ENCODE peak calls at places on chromosomes 1 and 21, in nine cellular contexts. G, C, S, Z, B, F, R, L and E are unnamed samples.

GRCh38 chr1:55214903-55215193 is 316 bp downstream of the USP24 start:
- DNase-seq in F (no peak), G (peak; percentile 27), Z (peak; percentile 30), L (peak; percentile 84), S (no peak), C (peak; percentile 61), R (peak; percentile 79), B (no peak), E (peak; percentile 85)

GRCh38 chr1:62962014-62962793 is 178.3 kb downstream of the ATG4C start:
- DNase-seq in G (no peak), Z (no peak), S (no peak), C (no peak), B (no peak), L (peak; percentile 54), F (no peak), R (no peak), E (no peak)

GRCh38 chr1:3433076-3433475 is 21.4 kb upstream of the ARHGEF16 start:
- DNase-seq in Z (no peak), L (no peak), R (no peak), G (no peak), C (no peak), S (no peak), B (no peak), F (no peak), E (peak; percentile 47)

GRCh38 chr1:8170059-8170835 is 144.1 kb upstream of the ERRFI1 start:
- DNase-seq in C (no peak), L (peak; percentile 56), G (no peak), Z (no peak), S (no peak), F (no peak), B (no peak), R (peak; percentile 60), E (no peak)

GRCh38 chr1:76482272-76482671 is 385.0 kb upstream of the ST6GALNAC5 start:
- DNase-seq in B (no peak), F (no peak), R (no peak), C (no peak), S (no peak), G (no peak), L (no peak), Z (no peak), E (no peak)

GRCh38 chr21:45421071-45421845 is 16.3 kb downstream of the COL18A1 start:
- DNase-seq in C (no peak), L (peak; percentile 45), F (peak; percentile 28), B (no peak), S (no peak), Z (peak; percentile 18), G (peak; percentile 86), R (peak; percentile 81), E (peak; percentile 93)

GRCh38 chr1:41003640-41004220 is 17.8 kb downstream of the SLFNL1 start:
- DNase-seq in B (peak; percentile 87), G (peak; percentile 93), R (peak; percentile 88), S (peak; percentile 91), F (peak; percentile 99), Z (peak; percentile 89), L (peak; percentile 74), C (peak; percentile 98), E (peak; percentile 97)

GRCh38 chr1:71086331-71086730 is 5.5 kb upstream of the ZRANB2 start:
- DNase-seq in G (no peak), B (no peak), L (no peak), R (no peak), Z (no peak), S (peak; percentile 75), F (peak; percentile 94), C (peak; percentile 81), E (no peak)

GRCh38 chr1:183568176-183569041 is 21.9 kb downstream of the NCF2 start:
- DNase-seq in L (peak; percentile 44), F (no peak), S (no peak), Z (no peak), C (peak; percentile 50), R (no peak), G (no peak), B (no peak), E (no peak)

GRCh38 chr1:154467768-154468102 is 34.3 kb upstream of the TDRD10 start:
- DNase-seq in C (no peak), F (no peak), Z (no peak), R (no peak), S (no peak), B (no peak), G (no peak), L (no peak), E (no peak)

DNA sequence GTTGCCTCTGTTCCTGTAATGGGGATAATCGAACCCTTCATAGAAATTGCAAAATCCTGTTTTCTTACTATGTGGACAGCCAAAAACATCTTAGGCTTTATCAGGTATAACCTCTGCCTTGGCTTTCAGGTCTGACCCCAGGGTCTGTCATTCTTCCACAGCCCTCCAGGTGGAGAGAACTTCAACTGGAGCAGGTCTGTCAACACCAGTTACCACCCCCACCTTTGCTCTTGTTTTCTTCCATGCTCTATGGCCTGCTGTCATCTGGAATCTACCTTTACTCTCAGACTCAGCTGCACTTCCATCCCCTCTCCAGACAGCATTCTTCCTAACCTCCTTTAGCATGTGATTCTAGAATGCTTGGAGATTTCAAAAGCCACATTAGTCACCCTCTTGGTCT is 10.4 kb upstream of the GJA9 start:
- DNase-seq in G (no peak), B (no peak), L (peak; percentile 76), C (peak; percentile 30), F (peak; percentile 16), Z (no peak), S (no peak), R (no peak), E (no peak)
- TF ChIP-seq CTCF in G (no peak), B (no peak), L (peak; percentile 75), C (no peak), F (peak; percentile 34), Z (no peak), S (peak; percentile 10), R (no peak), E (no peak)

GRCh38 chr1:113780363-113781146 is 21.3 kb upstream of the PHTF1 start:
- DNase-seq in L (no peak), S (no peak), C (no peak), R (no peak), G (no peak), Z (no peak), F (no peak), B (no peak), E (no peak)
- H3K4me1 ChIP-seq in L (no peaks in the 10 kb centered on the region), S (peaks cover 10% of the 10 kb centered on the region), C (no peaks in the 10 kb centered on the region), R (peaks cover 49% of the 10 kb centered on the region), G (peaks cover 36% of the 10 kb centered on the region), Z (peaks cover 59% of the 10 kb centered on the region), F (peaks cover under 1% of the 10 kb centered on the region), B (peaks cover 66% of the 10 kb centered on the region), E (peaks cover 14% of the 10 kb centered on the region)

GRCh38 chr1:59298178-59298583 is 1.3 kb downstream of the FGGY start:
- DNase-seq in Z (peak; percentile 34), C (no peak), L (no peak), S (no peak), R (no peak), G (no peak), F (no peak), B (no peak), E (peak; percentile 93)

GRCh38 chr1:59295603-59296002 is 1.3 kb upstream of the FGGY start:
- DNase-seq in L (no peak), R (no peak), F (peak; percentile 14), G (no peak), B (no peak), Z (no peak), C (no peak), S (no peak), E (no peak)

GRCh38 chr1:59294423-59294822 is 2.5 kb upstream of the FGGY start:
- DNase-seq in R (no peak), F (no peak), C (no peak), B (no peak), Z (no peak), L (no peak), G (no peak), S (no peak), E (no peak)

GRCh38 chr1:59298710-59299346 is 1.9 kb downstream of the FGGY start:
- DNase-seq in G (no peak), C (peak; percentile 75), S (no peak), F (peak; percentile 66), R (no peak), B (no peak), Z (no peak), L (no peak), E (no peak)

DNA sequence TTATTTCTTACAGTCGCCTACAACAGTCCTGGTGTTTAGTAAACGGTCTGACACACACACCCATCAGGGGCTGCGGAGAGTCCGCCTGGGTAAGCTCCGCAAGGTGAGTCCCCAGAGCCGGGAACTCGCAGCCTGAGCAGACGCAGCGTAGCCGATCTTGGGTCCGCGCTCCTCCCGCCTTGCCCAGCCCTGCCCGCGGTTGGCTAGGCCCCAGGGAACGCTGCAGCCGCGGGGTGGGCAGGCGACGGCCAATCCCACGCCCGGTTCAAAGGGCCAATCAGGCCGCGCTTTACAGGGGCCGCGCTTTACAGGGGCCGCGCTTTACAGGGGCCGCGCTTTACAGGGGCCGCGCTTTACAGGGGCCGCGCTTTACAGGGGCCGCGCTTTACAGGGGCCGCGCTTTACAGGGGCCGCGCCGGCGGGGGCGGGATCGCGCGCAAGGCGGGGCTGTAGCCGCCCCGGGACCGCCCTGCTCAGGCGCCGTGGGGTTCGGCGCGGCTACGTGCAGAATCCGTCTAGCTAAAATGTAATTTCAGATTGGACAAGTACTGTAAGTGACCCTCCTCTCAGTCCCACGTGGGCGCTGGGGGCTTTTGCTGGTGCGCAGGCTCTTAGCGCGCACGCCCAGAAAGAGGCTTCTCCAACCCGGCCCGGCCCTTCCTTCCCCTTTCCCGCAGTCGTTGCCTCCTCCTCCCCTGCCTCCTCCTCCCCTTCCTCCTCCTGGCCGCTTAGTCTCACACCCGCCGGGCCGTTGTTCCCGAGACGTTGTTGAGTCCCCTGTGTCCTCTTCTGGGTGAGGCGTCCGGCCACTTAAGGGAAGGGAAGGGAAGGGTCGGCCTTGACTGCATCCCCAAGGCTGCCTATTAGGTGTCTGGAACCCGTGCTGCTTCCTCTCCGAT is at the start of gene FGGY:
- DNase-seq in S (peak; percentile 84), G (peak; percentile 96), B (peak; percentile 84), C (peak; percentile 99), Z (peak; percentile 98), F (peak; percentile 97), L (peak; percentile 96), R (peak; percentile 99), E (peak; percentile 100)
- TF ChIP-seq CTCF in S (no peak), G (no peak), B (no peak), C (no peak), Z (no peak), F (no peak), L (no peak), R (no peak), E (no peak)

DNA sequence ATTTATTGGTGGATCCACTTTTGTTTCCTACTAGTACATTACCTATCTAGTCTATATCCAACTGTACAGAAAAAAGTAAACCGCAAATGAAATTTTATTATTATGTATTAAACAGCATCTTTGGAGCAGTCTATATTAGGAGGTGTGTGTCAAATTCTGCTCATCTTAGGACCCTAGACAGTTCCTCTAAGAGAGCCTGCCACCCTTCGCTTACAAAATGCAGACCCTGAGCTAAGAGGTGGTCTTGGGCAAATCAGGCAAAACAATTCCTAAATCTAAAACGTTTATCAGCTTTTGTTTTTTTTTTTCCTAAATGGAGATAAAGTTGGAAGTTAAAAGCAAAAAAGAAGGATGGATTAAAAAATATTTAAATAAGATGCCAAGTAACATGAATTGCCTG is 85.3 kb downstream of the PBX1 start:
- DNase-seq in C (no peak), F (no peak), L (no peak), G (no peak), Z (no peak), S (no peak), R (no peak), B (no peak), E (no peak)
- H3K4me1 ChIP-seq in C (peaks cover 6% of the 10 kb centered on the region), F (peaks cover 31% of the 10 kb centered on the region), L (peaks cover 16% of the 10 kb centered on the region), G (peaks cover 34% of the 10 kb centered on the region), Z (peaks cover 93% of the 10 kb centered on the region), S (peaks cover 11% of the 10 kb centered on the region), R (peaks cover 17% of the 10 kb centered on the region), B (no peaks in the 10 kb centered on the region), E (peaks cover 23% of the 10 kb centered on the region)